ENCODE peak calls at places on chromosomes 3 and 15, in eight cellular contexts. One of them, this sample, is unnamed.

GRCh38 chr15:40549894-40550293 is 14.9 kb downstream of the CCDC32 start:
- DNase-seq in iPS DF 19.7: no peak
- DNase-seq in stimulated activated CD8-positive, alpha-beta memory T cell treated with anti-CD3 and anti-CD28 coated beads, Interleukin-15, amount 100 ng/mL, for 4 hours: no peak
- DNase-seq in naive thymus-derived CD4-positive, alpha-beta T cell: no peak
- DNase-seq in BJ: no peak
- DNase-seq in NCI-H2171 treated with DMSO at 0.1 percent for 48 hours: no peak
- DNase-seq in Right ventricle myocardium superior: peak
- DNase-seq in WTC11: no peak
- DNase-seq in this sample: no peak

GRCh38 chr3:155202626-155203025 is 90.9 kb downstream of the STRIT1 start:
- DNase-seq in stimulated activated CD8-positive, alpha-beta memory T cell treated with anti-CD3 and anti-CD28 coated beads, Interleukin-15, amount 100 ng/mL, for 4 hours: no peak
- DNase-seq in NCI-H2171 treated with DMSO at 0.1 percent for 48 hours: no peak
- DNase-seq in naive thymus-derived CD4-positive, alpha-beta T cell: no peak
- DNase-seq in iPS DF 19.7: no peak
- DNase-seq in Right ventricle myocardium superior: no peak
- DNase-seq in BJ: peak
- DNase-seq in WTC11: no peak
- DNase-seq in this sample: peak

GRCh38 chr3:5388091-5388490 is 200.6 kb downstream of the EDEM1 start:
- DNase-seq in stimulated activated CD8-positive, alpha-beta memory T cell treated with anti-CD3 and anti-CD28 coated beads, Interleukin-15, amount 100 ng/mL, for 4 hours: no peak
- DNase-seq in iPS DF 19.7: no peak
- DNase-seq in Right ventricle myocardium superior: no peak
- DNase-seq in NCI-H2171 treated with DMSO at 0.1 percent for 48 hours: no peak
- DNase-seq in naive thymus-derived CD4-positive, alpha-beta T cell: no peak
- DNase-seq in WTC11: no peak
- DNase-seq in BJ: no peak
- DNase-seq in this sample: no peak

GRCh38 chr15:43749690-43750345 is 3.6 kb downstream of the PDIA3 start:
- DNase-seq in naive thymus-derived CD4-positive, alpha-beta T cell: peak
- DNase-seq in stimulated activated CD8-positive, alpha-beta memory T cell treated with anti-CD3 and anti-CD28 coated beads, Interleukin-15, amount 100 ng/mL, for 4 hours: no peak
- DNase-seq in BJ: no peak
- DNase-seq in NCI-H2171 treated with DMSO at 0.1 percent for 48 hours: no peak
- DNase-seq in Right ventricle myocardium superior: no peak
- DNase-seq in WTC11: no peak
- DNase-seq in iPS DF 19.7: no peak
- DNase-seq in this sample: no peak

GRCh38 chr15:44102675-44103254 is 92.3 kb downstream of the FRMD5 start:
- DNase-seq in iPS DF 19.7: no peak
- DNase-seq in naive thymus-derived CD4-positive, alpha-beta T cell: no peak
- DNase-seq in BJ: peak
- DNase-seq in WTC11: no peak
- DNase-seq in NCI-H2171 treated with DMSO at 0.1 percent for 48 hours: peak
- DNase-seq in stimulated activated CD8-positive, alpha-beta memory T cell treated with anti-CD3 and anti-CD28 coated beads, Interleukin-15, amount 100 ng/mL, for 4 hours: no peak
- DNase-seq in Right ventricle myocardium superior: no peak
- DNase-seq in this sample: peak

GRCh38 chr3:128078875-128079274 is 26.6 kb downstream of the SEC61A1 start:
- DNase-seq in BJ: no peak
- DNase-seq in stimulated activated CD8-positive, alpha-beta memory T cell treated with anti-CD3 and anti-CD28 coated beads, Interleukin-15, amount 100 ng/mL, for 4 hours: no peak
- DNase-seq in NCI-H2171 treated with DMSO at 0.1 percent for 48 hours: no peak
- DNase-seq in naive thymus-derived CD4-positive, alpha-beta T cell: no peak
- DNase-seq in WTC11: no peak
- DNase-seq in iPS DF 19.7: no peak
- DNase-seq in Right ventricle myocardium superior: no peak
- DNase-seq in this sample: no peak

GRCh38 chr3:46925585-46925934 is 48.0 kb downstream of the PTH1R start:
- DNase-seq in BJ: no peak
- DNase-seq in Right ventricle myocardium superior: peak
- DNase-seq in stimulated activated CD8-positive, alpha-beta memory T cell treated with anti-CD3 and anti-CD28 coated beads, Interleukin-15, amount 100 ng/mL, for 4 hours: no peak
- DNase-seq in WTC11: no peak
- DNase-seq in naive thymus-derived CD4-positive, alpha-beta T cell: no peak
- DNase-seq in iPS DF 19.7: no peak
- DNase-seq in NCI-H2171 treated with DMSO at 0.1 percent for 48 hours: no peak
- DNase-seq in this sample: no peak

GRCh38 chr3:84292113-84292512 is 666.7 kb upstream of the CADM2 start:
- DNase-seq in stimulated activated CD8-positive, alpha-beta memory T cell treated with anti-CD3 and anti-CD28 coated beads, Interleukin-15, amount 100 ng/mL, for 4 hours: no peak
- DNase-seq in Right ventricle myocardium superior: no peak
- DNase-seq in iPS DF 19.7: no peak
- DNase-seq in NCI-H2171 treated with DMSO at 0.1 percent for 48 hours: no peak
- DNase-seq in naive thymus-derived CD4-positive, alpha-beta T cell: no peak
- DNase-seq in BJ: no peak
- DNase-seq in WTC11: no peak
- DNase-seq in this sample: no peak

This sample was measured in IMR-90.